ENCODE peak calls at places on chromosomes 4 and X, in ten cellular contexts. One of them, this sample, is unnamed.

GRCh38 chr4:153467154-153467896 is 1.2 kb downstream of the TMEM131L start:
- DNase-seq in activated B cell treated with CpG ODN at 0.5 μM for 24 hours: peak; percentile 82
- DNase-seq in stomach: peak; percentile 84
- DNase-seq in mesothelial cell of epicardium: no peak
- DNase-seq in cardiac fibroblast: no peak
- DNase-seq in B cell: peak; percentile 96
- DNase-seq in BE2C: peak; percentile 34
- DNase-seq in GM13976: peak; percentile 90
- DNase-seq in CD4-positive, alpha-beta T cell: no peak
- DNase-seq in heart right ventricle: peak; percentile 40
- DNase-seq in this sample: peak; percentile 88

GRCh38 chr4:128635141-128635911 is 174.2 kb upstream of the JADE1 start:
- DNase-seq in activated B cell treated with CpG ODN at 0.5 μM for 24 hours: no peak
- DNase-seq in stomach: peak; percentile 97
- DNase-seq in mesothelial cell of epicardium: no peak
- DNase-seq in cardiac fibroblast: peak; percentile 96
- DNase-seq in B cell: no peak
- DNase-seq in BE2C: no peak
- DNase-seq in GM13976: no peak
- DNase-seq in CD4-positive, alpha-beta T cell: no peak
- DNase-seq in heart right ventricle: peak; percentile 88
- DNase-seq in this sample: no peak

GRCh38 chrX:139967300-139967699 is 2.0 kb upstream of the CXorf66 start:
- DNase-seq in activated B cell treated with CpG ODN at 0.5 μM for 24 hours: no peak
- DNase-seq in stomach: no peak
- DNase-seq in mesothelial cell of epicardium: no peak
- DNase-seq in cardiac fibroblast: peak; percentile 10
- DNase-seq in B cell: no peak
- DNase-seq in BE2C: peak; percentile 7
- DNase-seq in GM13976: peak; percentile 15
- DNase-seq in CD4-positive, alpha-beta T cell: no peak
- DNase-seq in heart right ventricle: no peak
- DNase-seq in this sample: no peak

GRCh38 chr4:149987330-149987751 is 90.9 kb upstream of the DCLK2 start:
- DNase-seq in activated B cell treated with CpG ODN at 0.5 μM for 24 hours: no peak
- DNase-seq in stomach: no peak
- DNase-seq in mesothelial cell of epicardium: no peak
- DNase-seq in cardiac fibroblast: peak; percentile 55
- DNase-seq in B cell: no peak
- DNase-seq in BE2C: peak; percentile 41
- DNase-seq in GM13976: no peak
- DNase-seq in CD4-positive, alpha-beta T cell: no peak
- DNase-seq in heart right ventricle: no peak
- DNase-seq in this sample: no peak

GRCh38 chrX:124349054-124349453 is 2.7 kb downstream of the SH2D1A start:
- DNase-seq in activated B cell treated with CpG ODN at 0.5 μM for 24 hours: no peak
- DNase-seq in stomach: no peak
- DNase-seq in mesothelial cell of epicardium: no peak
- DNase-seq in cardiac fibroblast: no peak
- DNase-seq in B cell: no peak
- DNase-seq in BE2C: no peak
- DNase-seq in GM13976: no peak
- DNase-seq in CD4-positive, alpha-beta T cell: no peak
- DNase-seq in heart right ventricle: no peak
- DNase-seq in this sample: no peak

GRCh38 chr4:61549356-61549755 is 349.2 kb downstream of the ADGRL3 start:
- DNase-seq in activated B cell treated with CpG ODN at 0.5 μM for 24 hours: no peak
- DNase-seq in stomach: no peak
- DNase-seq in mesothelial cell of epicardium: no peak
- DNase-seq in cardiac fibroblast: no peak
- DNase-seq in B cell: no peak
- DNase-seq in BE2C: no peak
- DNase-seq in GM13976: no peak
- DNase-seq in CD4-positive, alpha-beta T cell: no peak
- DNase-seq in heart right ventricle: no peak
- DNase-seq in this sample: no peak

GRCh38 chr4:85741921-85742591 is 267.1 kb downstream of the ARHGAP24 start:
- DNase-seq in activated B cell treated with CpG ODN at 0.5 μM for 24 hours: no peak
- DNase-seq in stomach: no peak
- DNase-seq in mesothelial cell of epicardium: no peak
- DNase-seq in cardiac fibroblast: no peak
- DNase-seq in B cell: no peak
- DNase-seq in BE2C: peak; percentile 92
- DNase-seq in GM13976: no peak
- DNase-seq in CD4-positive, alpha-beta T cell: no peak
- DNase-seq in heart right ventricle: peak; percentile 39
- DNase-seq in this sample: no peak

GRCh38 chr4:124415206-124415605 is 297.3 kb downstream of the ANKRD50 start:
- DNase-seq in activated B cell treated with CpG ODN at 0.5 μM for 24 hours: no peak
- DNase-seq in stomach: no peak
- DNase-seq in mesothelial cell of epicardium: no peak
- DNase-seq in cardiac fibroblast: peak; percentile 49
- DNase-seq in B cell: no peak
- DNase-seq in BE2C: no peak
- DNase-seq in GM13976: no peak
- DNase-seq in CD4-positive, alpha-beta T cell: no peak
- DNase-seq in heart right ventricle: no peak
- DNase-seq in this sample: no peak

GRCh38 chrX:4622768-4623167 is 909.3 kb upstream of the PRKX start:
- DNase-seq in activated B cell treated with CpG ODN at 0.5 μM for 24 hours: no peak
- DNase-seq in stomach: no peak
- DNase-seq in mesothelial cell of epicardium: no peak
- DNase-seq in cardiac fibroblast: no peak
- DNase-seq in B cell: no peak
- DNase-seq in BE2C: no peak
- DNase-seq in GM13976: no peak
- DNase-seq in CD4-positive, alpha-beta T cell: no peak
- DNase-seq in heart right ventricle: no peak
- DNase-seq in this sample: no peak

GRCh38 chr4:128310266-128310697 is 22.7 kb upstream of the PGRMC2 start:
- DNase-seq in activated B cell treated with CpG ODN at 0.5 μM for 24 hours: no peak
- DNase-seq in stomach: no peak
- DNase-seq in mesothelial cell of epicardium: no peak
- DNase-seq in cardiac fibroblast: peak; percentile 27
- DNase-seq in B cell: no peak
- DNase-seq in BE2C: peak; percentile 73
- DNase-seq in GM13976: no peak
- DNase-seq in CD4-positive, alpha-beta T cell: no peak
- DNase-seq in heart right ventricle: peak; percentile 35
- DNase-seq in this sample: no peak

GRCh38 chr4:156559346-156559745 is 412.3 kb downstream of the PDGFC start:
- DNase-seq in activated B cell treated with CpG ODN at 0.5 μM for 24 hours: no peak
- DNase-seq in stomach: no peak
- DNase-seq in mesothelial cell of epicardium: no peak
- DNase-seq in cardiac fibroblast: no peak
- DNase-seq in B cell: no peak
- DNase-seq in BE2C: no peak
- DNase-seq in GM13976: no peak
- DNase-seq in CD4-positive, alpha-beta T cell: no peak
- DNase-seq in heart right ventricle: no peak
- DNase-seq in this sample: no peak

GRCh38 chr4:101807351-101807750 is 16.8 kb downstream of the BANK1 start:
- DNase-seq in activated B cell treated with CpG ODN at 0.5 μM for 24 hours: no peak
- DNase-seq in stomach: no peak
- DNase-seq in mesothelial cell of epicardium: no peak
- DNase-seq in cardiac fibroblast: no peak
- DNase-seq in B cell: no peak
- DNase-seq in BE2C: no peak
- DNase-seq in GM13976: no peak
- DNase-seq in CD4-positive, alpha-beta T cell: no peak
- DNase-seq in heart right ventricle: no peak
- DNase-seq in this sample: no peak

GRCh38 chrX:24264383-24264782 is 49.5 kb downstream of the SUPT20HL2 start:
- DNase-seq in activated B cell treated with CpG ODN at 0.5 μM for 24 hours: no peak
- DNase-seq in stomach: no peak
- DNase-seq in mesothelial cell of epicardium: no peak
- DNase-seq in cardiac fibroblast: no peak
- DNase-seq in B cell: no peak
- DNase-seq in BE2C: no peak
- DNase-seq in GM13976: no peak
- DNase-seq in CD4-positive, alpha-beta T cell: no peak
- DNase-seq in heart right ventricle: no peak
- DNase-seq in this sample: no peak

GRCh38 chr4:48651869-48652447 is 128.1 kb downstream of the FRYL start:
- DNase-seq in activated B cell treated with CpG ODN at 0.5 μM for 24 hours: no peak
- DNase-seq in stomach: no peak
- DNase-seq in mesothelial cell of epicardium: no peak
- DNase-seq in cardiac fibroblast: no peak
- DNase-seq in B cell: no peak
- DNase-seq in BE2C: no peak
- DNase-seq in GM13976: no peak
- DNase-seq in CD4-positive, alpha-beta T cell: no peak
- DNase-seq in heart right ventricle: no peak
- DNase-seq in this sample: no peak

GRCh38 chrX:103477496-103477895 is 41.8 kb downstream of the RAB40A start:
- DNase-seq in activated B cell treated with CpG ODN at 0.5 μM for 24 hours: no peak
- DNase-seq in stomach: no peak
- DNase-seq in mesothelial cell of epicardium: no peak
- DNase-seq in cardiac fibroblast: no peak
- DNase-seq in B cell: no peak
- DNase-seq in BE2C: no peak
- DNase-seq in GM13976: no peak
- DNase-seq in CD4-positive, alpha-beta T cell: no peak
- DNase-seq in heart right ventricle: no peak
- DNase-seq in this sample: no peak

GRCh38 chrX:133999013-133999705 is 13.8 kb upstream of the GPC3 start:
- DNase-seq in activated B cell treated with CpG ODN at 0.5 μM for 24 hours: no peak
- DNase-seq in stomach: no peak
- DNase-seq in mesothelial cell of epicardium: no peak
- DNase-seq in cardiac fibroblast: peak; percentile 70
- DNase-seq in B cell: no peak
- DNase-seq in BE2C: no peak
- DNase-seq in GM13976: no peak
- DNase-seq in CD4-positive, alpha-beta T cell: no peak
- DNase-seq in heart right ventricle: no peak
- DNase-seq in this sample: no peak

DNA sequence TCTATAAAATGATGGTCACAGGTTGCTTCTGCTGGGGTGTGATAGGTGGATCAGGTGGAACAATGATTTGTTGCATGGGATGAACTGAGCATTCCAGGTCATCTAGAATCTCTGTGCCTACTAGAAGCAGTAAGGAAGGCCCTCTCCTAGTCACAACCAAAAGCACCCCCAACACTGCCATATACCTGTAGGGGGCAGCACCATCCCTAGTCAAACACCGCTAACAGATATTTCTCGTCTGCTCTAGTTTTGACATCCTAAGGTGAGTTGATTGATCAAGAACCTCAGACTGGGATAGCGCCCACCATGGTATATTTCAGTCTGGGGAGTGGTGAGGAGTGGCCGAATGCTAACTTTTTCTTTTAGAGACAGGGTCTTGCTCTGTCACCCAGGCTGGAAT is 160.2 kb downstream of the NHS start:
- DNase-seq in activated B cell treated with CpG ODN at 0.5 μM for 24 hours: no peak
- DNase-seq in stomach: peak; percentile 28
- DNase-seq in mesothelial cell of epicardium: no peak
- DNase-seq in cardiac fibroblast: peak; percentile 55
- DNase-seq in B cell: no peak
- DNase-seq in BE2C: peak; percentile 24
- DNase-seq in GM13976: peak; percentile 37
- DNase-seq in CD4-positive, alpha-beta T cell: no peak
- DNase-seq in heart right ventricle: peak; percentile 7
- DNase-seq in this sample: no peak
- TF ChIP-seq CTCF in activated B cell treated with CpG ODN at 0.5 μM for 24 hours: no peak
- TF ChIP-seq CTCF in stomach: peak; percentile 35
- TF ChIP-seq CTCF in mesothelial cell of epicardium: peak; percentile 58
- TF ChIP-seq CTCF in cardiac fibroblast: peak; percentile 57
- TF ChIP-seq CTCF in B cell: no peak
- TF ChIP-seq CTCF in BE2C: peak; percentile 55
- TF ChIP-seq CTCF in GM13976: no peak
- TF ChIP-seq CTCF in CD4-positive, alpha-beta T cell: no peak
- TF ChIP-seq CTCF in heart right ventricle: peak; percentile 51
- TF ChIP-seq CTCF in this sample: peak; percentile 57

GRCh38 chrX:26664919-26665318 is 448.9 kb downstream of the MAGEB5 start:
- DNase-seq in activated B cell treated with CpG ODN at 0.5 μM for 24 hours: no peak
- DNase-seq in stomach: no peak
- DNase-seq in mesothelial cell of epicardium: no peak
- DNase-seq in cardiac fibroblast: no peak
- DNase-seq in B cell: no peak
- DNase-seq in BE2C: no peak
- DNase-seq in GM13976: no peak
- DNase-seq in CD4-positive, alpha-beta T cell: no peak
- DNase-seq in heart right ventricle: no peak
- DNase-seq in this sample: no peak
- TF ChIP-seq CTCF in activated B cell treated with CpG ODN at 0.5 μM for 24 hours: no peak
- TF ChIP-seq CTCF in stomach: no peak
- TF ChIP-seq CTCF in mesothelial cell of epicardium: peak; percentile 68
- TF ChIP-seq CTCF in cardiac fibroblast: no peak
- TF ChIP-seq CTCF in B cell: no peak
- TF ChIP-seq CTCF in BE2C: no peak
- TF ChIP-seq CTCF in GM13976: no peak
- TF ChIP-seq CTCF in CD4-positive, alpha-beta T cell: no peak
- TF ChIP-seq CTCF in heart right ventricle: no peak
- TF ChIP-seq CTCF in this sample: no peak

DNA sequence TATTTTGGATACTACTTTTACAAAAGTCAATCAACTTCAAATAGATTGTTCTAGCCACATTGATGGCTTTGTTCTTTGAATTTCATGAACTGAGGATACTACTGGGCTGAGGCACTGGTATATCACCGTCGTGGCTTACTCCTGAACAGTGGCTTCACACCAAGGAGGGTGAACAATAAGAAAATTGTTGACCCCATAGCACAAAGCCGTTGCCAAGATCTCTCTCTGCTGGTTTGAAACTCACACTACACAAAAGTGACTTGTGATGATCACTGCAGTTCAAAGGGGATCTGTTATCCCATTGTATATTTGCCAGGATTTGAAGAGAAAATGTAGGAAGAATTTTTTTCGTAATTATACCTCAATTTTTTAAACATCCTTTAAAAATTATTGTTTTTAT is 119.6 kb downstream of the PDLIM5 start:
- DNase-seq in activated B cell treated with CpG ODN at 0.5 μM for 24 hours: no peak
- DNase-seq in stomach: no peak
- DNase-seq in mesothelial cell of epicardium: no peak
- DNase-seq in cardiac fibroblast: no peak
- DNase-seq in B cell: no peak
- DNase-seq in BE2C: no peak
- DNase-seq in GM13976: no peak
- DNase-seq in CD4-positive, alpha-beta T cell: no peak
- DNase-seq in heart right ventricle: no peak
- DNase-seq in this sample: no peak
- TF ChIP-seq CTCF in activated B cell treated with CpG ODN at 0.5 μM for 24 hours: no peak
- TF ChIP-seq CTCF in stomach: no peak
- TF ChIP-seq CTCF in mesothelial cell of epicardium: no peak
- TF ChIP-seq CTCF in cardiac fibroblast: no peak
- TF ChIP-seq CTCF in B cell: no peak
- TF ChIP-seq CTCF in BE2C: no peak
- TF ChIP-seq CTCF in GM13976: no peak
- TF ChIP-seq CTCF in CD4-positive, alpha-beta T cell: no peak
- TF ChIP-seq CTCF in heart right ventricle: no peak
- TF ChIP-seq CTCF in this sample: no peak

DNA sequence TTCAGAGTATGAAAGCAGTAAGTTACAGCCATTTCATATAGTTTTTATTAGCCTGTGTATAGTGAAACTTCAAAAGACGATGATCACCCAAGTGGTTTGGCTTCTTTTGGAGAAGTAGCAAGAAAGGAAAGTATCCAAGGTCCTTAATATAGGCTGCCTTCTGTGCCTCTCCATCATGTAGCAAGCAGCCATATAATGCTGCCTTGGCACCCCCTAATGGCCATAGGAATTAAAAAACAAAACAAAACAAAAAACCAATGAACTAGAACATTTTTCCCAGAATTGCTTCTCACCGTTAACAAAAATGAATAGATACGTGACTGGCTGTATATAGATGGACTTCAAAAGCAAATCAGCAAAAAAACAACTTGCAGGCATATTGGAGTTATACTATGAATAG is 18.9 kb downstream of the LAMP2 start:
- DNase-seq in activated B cell treated with CpG ODN at 0.5 μM for 24 hours: no peak
- DNase-seq in stomach: no peak
- DNase-seq in mesothelial cell of epicardium: no peak
- DNase-seq in cardiac fibroblast: peak; percentile 16
- DNase-seq in B cell: no peak
- DNase-seq in BE2C: peak; percentile 8
- DNase-seq in GM13976: peak; percentile 26
- DNase-seq in CD4-positive, alpha-beta T cell: no peak
- DNase-seq in heart right ventricle: no peak
- DNase-seq in this sample: no peak
- TF ChIP-seq CTCF in activated B cell treated with CpG ODN at 0.5 μM for 24 hours: no peak
- TF ChIP-seq CTCF in stomach: no peak
- TF ChIP-seq CTCF in mesothelial cell of epicardium: no peak
- TF ChIP-seq CTCF in cardiac fibroblast: no peak
- TF ChIP-seq CTCF in B cell: peak; percentile 46
- TF ChIP-seq CTCF in BE2C: peak; percentile 40
- TF ChIP-seq CTCF in GM13976: no peak
- TF ChIP-seq CTCF in CD4-positive, alpha-beta T cell: peak; percentile 37
- TF ChIP-seq CTCF in heart right ventricle: peak; percentile 41
- TF ChIP-seq CTCF in this sample: peak; percentile 9

This sample was measured in GM12864.